ENCODE peak calls at places on chromosomes 7 and 10, in four cellular contexts. K is tibial artery; D is NCI-H146; A is stimulated activated CD4-positive, alpha-beta T cell treated with anti-CD3 and anti-CD28 coated beads, Interleukin-15, amount 100 ng/mL, for 1 hour. C is an unnamed sample.

GRCh38 chr7:112150823-112151641 is 55.2 kb downstream of the DOCK4 start:
- DNase-seq in K (no peak), D (no peak), A (no peak), C (no peak)

GRCh38 chr7:8070451-8071180 is 102.0 kb downstream of the GLCCI1 start:
- DNase-seq in K (no peak), D (no peak), A (no peak), C (no peak)

GRCh38 chr7:157002819-157003421 is 7.5 kb downstream of the MNX1 start:
- DNase-seq in K (peak; percentile 40), D (no peak), A (no peak), C (no peak)

GRCh38 chr7:114949227-114949626 is 27.3 kb downstream of the MDFIC start:
- DNase-seq in K (no peak), D (no peak), A (no peak), C (no peak)

GRCh38 chr10:72145657-72146450 is 57.5 kb upstream of the SPOCK2 start:
- DNase-seq in K (no peak), D (no peak), A (no peak), C (no peak)

GRCh38 chr7:15821484-15822122 is 135.1 kb upstream of the MEOX2 start:
- DNase-seq in K (no peak), D (no peak), A (no peak), C (no peak)

GRCh38 chr10:102400061-102400460 is 4.6 kb downstream of the NFKB2 start:
- DNase-seq in K (no peak), D (peak; percentile 58), A (no peak), C (no peak)

GRCh38 chr10:104256335-104257080 is 1.8 kb downstream of the GSTO1 start:
- DNase-seq in K (no peak), D (peak; percentile 72), A (no peak), C (no peak)

GRCh38 chr7:45080265-45080957 is 8.4 kb downstream of the NACAD start:
- DNase-seq in K (no peak), D (no peak), A (no peak), C (no peak)

GRCh38 chr10:101063548-101064414 is 2.0 kb downstream of the KAZALD1 start:
- DNase-seq in K (no peak), D (no peak), A (no peak), C (no peak)

GRCh38 chr7:66308411-66308810 is 103.3 kb downstream of the TPST1 start:
- DNase-seq in K (no peak), D (no peak), A (no peak), C (no peak)

GRCh38 chr10:50417486-50417905 is 166.2 kb upstream of the ASAH2 start:
- DNase-seq in K (no peak), D (no peak), A (no peak), C (no peak)

GRCh38 chr10:131742371-131743000 is 158.3 kb upstream of the PPP2R2D start:
- DNase-seq in K (peak; percentile 35), D (no peak), A (no peak), C (no peak)

GRCh38 chr7:155130493-155130892 is 60.4 kb downstream of the HTR5A start:
- DNase-seq in K (no peak), D (no peak), A (no peak), C (no peak)

GRCh38 chr10:30493609-30494530 is 59.9 kb downstream of the MAP3K8 start:
- DNase-seq in K (peak; percentile 78), D (no peak), A (no peak), C (no peak)

GRCh38 chr10:48287417-48288391 is 13.2 kb upstream of the FRMPD2 start:
- DNase-seq in K (no peak), D (no peak), A (no peak), C (no peak)

GRCh38 chr7:50362712-50363282 is 58.3 kb downstream of the IKZF1 start:
- DNase-seq in K (no peak), D (no peak), A (no peak), C (peak; percentile 52)

GRCh38 chr7:75711634-75712494 is 26.9 kb downstream of the HIP1 start:
- DNase-seq in K (no peak), D (no peak), A (no peak), C (no peak)

GRCh38 chr7:45985902-45986301 is 64.8 kb upstream of the IGFBP3 start:
- DNase-seq in K (no peak), D (no peak), A (no peak), C (no peak)

GRCh38 chr7:150511039-150511438 is 3.6 kb upstream of the GIMAP7 start:
- DNase-seq in K (no peak), D (no peak), A (no peak), C (no peak)

GRCh38 chr10:32445740-32446615 is at the start of gene CCDC7:
- DNase-seq in K (peak; percentile 92), D (peak; percentile 87), A (peak; percentile 74), C (peak; percentile 66)

GRCh38 chr7:91251877-91252276 is 12.4 kb upstream of the FZD1 start:
- DNase-seq in K (no peak), D (no peak), A (no peak), C (no peak)

GRCh38 chr10:116134316-116134715 is 138.7 kb downstream of the GFRA1 start:
- DNase-seq in K (no peak), D (no peak), A (no peak), C (no peak)

GRCh38 chr7:47329320-47329926 is 252.5 kb downstream of the TNS3 start:
- DNase-seq in K (no peak), D (no peak), A (no peak), C (no peak)

GRCh38 chr7:113281223-113281622 is 162.9 kb upstream of the SMIM30 start:
- DNase-seq in K (no peak), D (no peak), A (no peak), C (no peak)

GRCh38 chr7:146652176-146652575 is 535.6 kb downstream of the CNTNAP2 start:
- DNase-seq in K (no peak), D (no peak), A (no peak), C (no peak)

C was measured in T-helper 1 cell.